ENCODE peak calls at places on chromosomes 6 and 20, in four cellular contexts. I, Y, S and B are unnamed samples.

GRCh38 chr6:5764401-5764955 is 242.2 kb downstream of the NRN1 start:
- DNase-seq in I (no peak), Y (no peak), S (no peak), B (peak; percentile 38)

GRCh38 chr20:4073852-4074741 is 58.7 kb upstream of the RNF24 start:
- DNase-seq in I (no peak), Y (peak; percentile 64), S (no peak), B (no peak)

GRCh38 chr6:84618836-84619235 is 145.6 kb downstream of the TBX18 start:
- DNase-seq in I (no peak), Y (no peak), S (no peak), B (no peak)

GRCh38 chr6:16683524-16684194 is 77.6 kb downstream of the ATXN1 start:
- DNase-seq in I (peak; percentile 82), Y (peak; percentile 63), S (no peak), B (no peak)

GRCh38 chr20:19540401-19540800 is 217.7 kb upstream of the RIN2 start:
- DNase-seq in I (no peak), Y (no peak), S (no peak), B (no peak)

GRCh38 chr6:135983720-135984343 is 132.3 kb downstream of the PDE7B start:
- DNase-seq in I (no peak), Y (no peak), S (no peak), B (no peak)

GRCh38 chr6:113903666-113904330 is 46.7 kb downstream of the MARCKS start:
- DNase-seq in I (no peak), Y (no peak), S (no peak), B (no peak)

GRCh38 chr20:20710847-20711315 is 1.6 kb downstream of the RALGAPA2 start:
- DNase-seq in I (peak; percentile 29), Y (peak; percentile 91), S (no peak), B (no peak)

GRCh38 chr6:44795326-44795725 is 407.8 kb downstream of the CDC5L start:
- DNase-seq in I (no peak), Y (no peak), S (no peak), B (no peak)

GRCh38 chr6:114452785-114453401 is 110.1 kb upstream of the HS3ST5 start:
- DNase-seq in I (no peak), Y (no peak), S (no peak), B (no peak)

GRCh38 chr20:57808266-57808866 is 98.6 kb upstream of the PMEPA1 start:
- DNase-seq in I (no peak), Y (no peak), S (no peak), B (no peak)

GRCh38 chr6:21354805-21355238 is 238.7 kb upstream of the SOX4 start:
- DNase-seq in I (no peak), Y (peak; percentile 33), S (no peak), B (no peak)

GRCh38 chr20:50242863-50243609 is 52.4 kb downstream of the CEBPB start:
- DNase-seq in I (peak; percentile 83), Y (peak; percentile 49), S (no peak), B (no peak)

GRCh38 chr6:24446670-24447069 is 42.7 kb downstream of the GPLD1 start:
- DNase-seq in I (no peak), Y (no peak), S (no peak), B (no peak)

GRCh38 chr6:24451581-24452041 is 37.8 kb downstream of the GPLD1 start:
- DNase-seq in I (no peak), Y (no peak), S (no peak), B (no peak)

GRCh38 chr6:24448828-24449525 is 40.4 kb downstream of the GPLD1 start:
- DNase-seq in I (no peak), Y (no peak), S (no peak), B (no peak)

GRCh38 chr6:24445704-24446103 is 43.0 kb downstream of the MRS2 start:
- DNase-seq in I (no peak), Y (no peak), S (no peak), B (no peak)

DNA sequence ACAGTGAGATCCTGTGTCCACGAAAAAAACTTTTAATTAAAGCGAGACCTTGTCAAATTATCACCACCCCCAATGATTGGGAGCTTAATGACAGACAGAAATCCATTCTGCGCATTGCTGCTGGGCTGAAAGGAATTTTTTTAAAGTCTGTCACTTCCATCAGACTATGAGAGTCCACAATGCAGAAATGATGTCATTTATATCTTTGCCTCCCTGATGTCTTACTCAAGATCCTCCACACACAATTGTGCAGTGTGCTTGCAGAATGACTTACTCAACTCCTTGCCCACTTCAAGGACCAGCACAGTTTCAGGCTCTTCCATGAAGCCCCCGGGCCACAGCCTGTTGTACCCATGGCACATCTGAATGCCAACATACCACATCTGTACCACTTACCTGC is 41.0 kb downstream of the GPLD1 start:
- DNase-seq in I (no peak), Y (no peak), S (no peak), B (no peak)
- H3K4me3 ChIP-seq in I (no peak overlapping the region), Y (no peak overlapping the region), S (no peak overlapping the region), B (no peak overlapping the region)

GRCh38 chr20:41052742-41053419 is 24.3 kb downstream of the TOP1 start:
- DNase-seq in I (no peak), Y (peak; percentile 56), S (no peak), B (no peak)
- H3K4me1 ChIP-seq in I (peaks cover 36% of the 10 kb centered on the region), Y (peaks cover 18% of the 10 kb centered on the region), S (peaks cover 57% of the 10 kb centered on the region), B (peaks cover 64% of the 10 kb centered on the region)

GRCh38 chr20:24316731-24317130 is 152.7 kb upstream of the SYNDIG1 start:
- DNase-seq in I (peak; percentile 37), Y (no peak), S (no peak), B (no peak)
- H3K27me3 ChIP-seq in I (no peaks in the 10 kb centered on the region), Y (no peaks in the 10 kb centered on the region), S (no peaks in the 10 kb centered on the region), B (no peaks in the 10 kb centered on the region)

DNA sequence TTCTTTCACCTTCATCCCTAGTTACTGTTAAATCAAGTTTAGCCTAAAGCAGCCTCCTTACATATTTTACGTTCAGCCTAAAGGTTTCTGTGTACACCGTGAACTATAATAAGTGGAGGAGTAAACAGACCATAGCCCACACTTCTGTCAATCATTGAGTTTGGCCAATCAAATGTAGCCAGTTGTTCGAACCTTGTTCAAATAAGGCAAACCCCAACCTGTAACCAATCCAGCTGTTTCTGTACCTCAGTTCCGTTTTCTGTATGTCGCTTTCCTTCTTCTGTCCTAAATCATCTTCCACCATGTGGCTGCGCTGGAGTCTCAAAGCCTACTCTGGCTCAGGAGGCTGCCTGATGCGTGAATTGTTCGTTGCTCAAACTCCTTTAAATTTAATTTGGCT is 1.8 kb upstream of the FBXO30 start:
- DNase-seq in I (no peak), Y (no peak), S (no peak), B (no peak)
- H3K4me3 ChIP-seq in I (no peak overlapping the region), Y (no peak overlapping the region), S (no peak overlapping the region), B (no peak overlapping the region)

DNA sequence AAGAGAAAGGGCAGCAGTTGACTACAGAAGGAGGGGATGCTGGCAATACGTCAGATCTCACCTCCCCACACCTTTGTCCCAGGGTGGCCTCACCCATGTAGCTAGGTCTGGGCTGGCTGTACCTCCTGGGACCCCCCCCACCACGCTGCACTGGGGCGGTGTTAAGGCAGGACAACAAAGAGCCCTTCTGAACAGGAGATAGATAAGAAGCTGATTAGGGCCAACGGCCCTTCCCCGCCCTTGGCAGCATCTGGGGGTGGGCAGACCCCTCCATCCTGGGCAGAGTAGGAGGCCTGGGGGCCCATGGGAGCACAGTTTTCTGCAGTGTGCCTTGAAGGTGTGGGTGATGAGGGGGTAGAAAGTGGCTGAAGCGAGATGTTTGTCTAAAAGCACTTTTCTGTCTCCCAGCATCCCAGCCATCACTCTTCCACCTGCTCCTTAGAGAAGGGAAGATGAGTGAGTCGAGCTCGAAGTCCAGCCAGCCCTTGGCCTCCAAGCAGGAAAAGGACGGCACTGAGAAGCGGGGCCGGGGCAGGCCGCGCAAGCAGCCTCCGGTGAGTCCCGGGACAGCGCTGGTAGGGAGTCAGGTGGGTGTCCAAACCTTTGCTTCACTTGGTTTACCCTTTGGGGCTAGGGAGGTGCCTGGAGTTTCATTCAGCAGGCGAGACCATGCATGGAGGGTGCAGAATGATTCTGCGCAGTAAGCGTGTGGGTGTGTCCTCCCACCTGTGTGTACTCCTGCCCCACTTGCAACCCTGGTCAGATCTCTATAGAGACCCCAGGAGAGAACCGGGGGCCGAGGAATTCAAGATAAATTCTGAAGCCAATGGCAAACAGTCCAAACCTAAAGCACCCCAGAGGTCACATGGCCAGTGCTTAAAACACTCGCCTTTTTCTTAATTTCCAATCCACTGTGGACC is 3.9 kb downstream of the HMGA1 start:
- DNase-seq in I (no peak), Y (peak; percentile 58), S (no peak), B (no peak)
- H3K4me1 ChIP-seq in I (peaks cover 62% of the 10 kb centered on the region), Y (peaks cover 2% of the 10 kb centered on the region), S (peaks cover 41% of the 10 kb centered on the region), B (peaks cover 21% of the 10 kb centered on the region)

GRCh38 chr6:136987526-136987925 is 57.2 kb downstream of the IL20RA start:
- DNase-seq in I (no peak), Y (no peak), S (no peak), B (no peak)
- H3K27me3 ChIP-seq in I (no peaks in the 10 kb centered on the region), Y (peaks cover 9% of the 10 kb centered on the region), S (peaks cover 4% of the 10 kb centered on the region), B (peaks cover 17% of the 10 kb centered on the region)

GRCh38 chr6:151747890-151748289 is 59.6 kb upstream of the ESR1 start:
- DNase-seq in I (no peak), Y (no peak), S (no peak), B (no peak)
- H3K4me3 ChIP-seq in I (no peak overlapping the region), Y (no peak overlapping the region), S (no peak overlapping the region), B (no peak overlapping the region)

GRCh38 chr6:125797120-125797933 is 6.6 kb downstream of the NCOA7 start:
- DNase-seq in I (no peak), Y (no peak), S (no peak), B (no peak)
- H3K4me1 ChIP-seq in I (peaks cover 60% of the 10 kb centered on the region), Y (peaks cover 9% of the 10 kb centered on the region), S (peaks cover 37% of the 10 kb centered on the region), B (peaks cover 22% of the 10 kb centered on the region)

DNA sequence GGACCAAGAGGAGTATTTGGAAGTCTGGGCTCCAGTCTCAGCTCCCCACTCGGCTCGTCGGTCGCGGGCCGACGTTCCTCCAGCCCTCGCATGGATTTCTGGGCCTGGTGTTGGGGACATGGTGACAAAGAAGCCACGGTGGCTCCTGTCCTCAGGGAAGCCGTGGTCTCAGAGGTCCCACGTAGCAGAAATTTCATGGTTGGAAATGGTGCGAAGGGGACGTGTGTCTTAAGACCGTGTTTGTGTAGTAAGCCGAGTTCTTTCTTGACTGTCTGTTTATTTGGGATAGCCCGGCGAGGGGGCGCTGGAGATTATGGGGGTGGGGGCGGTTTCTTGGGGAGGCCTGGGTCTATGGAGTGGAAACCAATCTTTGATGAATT is 23.4 kb upstream of the MAP3K7 start:
- DNase-seq in I (no peak), Y (no peak), S (no peak), B (no peak)
- H3K27me3 ChIP-seq in I (peaks cover 5% of the 10 kb centered on the region), Y (no peaks in the 10 kb centered on the region), S (peaks cover 5% of the 10 kb centered on the region), B (no peaks in the 10 kb centered on the region)